ENCODE peak calls at places on chromosome 9, in ten cellular contexts. L, A, E, G, Z, S, N, F, M and C are unnamed samples.

GRCh38 chr9:72315089-72315509 is 49.9 kb downstream of the ZFAND5 start:
- DNase-seq in L (peak; percentile 11), A (peak; percentile 58), E (peak; percentile 38), G (peak; percentile 7), Z (no peak), S (peak; percentile 55), N (no peak), F (peak; percentile 51), M (no peak), C (peak; percentile 47)

GRCh38 chr9:13728121-13728520 is 448.6 kb upstream of the MPDZ start:
- DNase-seq in L (peak; percentile 8), A (no peak), E (no peak), G (peak; percentile 26), Z (no peak), S (peak; percentile 12), N (no peak), F (no peak), M (no peak), C (peak; percentile 71)

GRCh38 chr9:83472764-83473163 is 65.4 kb downstream of the FRMD3 start:
- DNase-seq in L (no peak), A (no peak), E (no peak), G (no peak), Z (no peak), S (no peak), N (no peak), F (no peak), M (no peak), C (no peak)

GRCh38 chr9:97575673-97576048 is 57.5 kb downstream of the TSTD2 start:
- DNase-seq in L (no peak), A (no peak), E (no peak), G (no peak), Z (no peak), S (no peak), N (no peak), F (no peak), M (no peak), C (no peak)

GRCh38 chr9:134915046-134915930 is 2.4 kb downstream of the FCN1 start:
- DNase-seq in L (no peak), A (no peak), E (peak; percentile 10), G (no peak), Z (no peak), S (no peak), N (no peak), F (no peak), M (no peak), C (no peak)

GRCh38 chr9:16532681-16533450 is 337.6 kb downstream of the BNC2 start:
- DNase-seq in L (no peak), A (no peak), E (no peak), G (peak; percentile 90), Z (no peak), S (no peak), N (no peak), F (no peak), M (no peak), C (no peak)

GRCh38 chr9:88007291-88007650 is 32.9 kb upstream of the CDK20 start:
- DNase-seq in L (no peak), A (no peak), E (no peak), G (no peak), Z (peak; percentile 88), S (no peak), N (no peak), F (no peak), M (no peak), C (no peak)

GRCh38 chr9:126915281-126915816 is 767 bp downstream of the RALGPS1 start:
- DNase-seq in L (no peak), A (peak; percentile 92), E (no peak), G (no peak), Z (peak; percentile 53), S (no peak), N (no peak), F (no peak), M (peak; percentile 40), C (no peak)

GRCh38 chr9:137451976-137452760 is 7.0 kb downstream of the NSMF start:
- DNase-seq in L (no peak), A (peak; percentile 11), E (no peak), G (no peak), Z (no peak), S (no peak), N (no peak), F (no peak), M (no peak), C (no peak)

GRCh38 chr9:12224449-12224848 is 468.7 kb upstream of the TYRP1 start:
- DNase-seq in L (no peak), A (no peak), E (no peak), G (no peak), Z (no peak), S (no peak), N (no peak), F (no peak), M (no peak), C (no peak)

GRCh38 chr9:68653141-68653595 is 51.9 kb upstream of the PIP5K1B start:
- DNase-seq in L (no peak), A (no peak), E (no peak), G (no peak), Z (peak; percentile 51), S (no peak), N (no peak), F (no peak), M (no peak), C (no peak)

GRCh38 chr9:98523231-98523901 is 185.4 kb downstream of the GABBR2 start:
- DNase-seq in L (no peak), A (no peak), E (no peak), G (peak; percentile 18), Z (no peak), S (no peak), N (peak; percentile 45), F (no peak), M (no peak), C (no peak)